ENCODE peak calls at places on chromosomes 1 and 21, in five cellular contexts. W is OCI-LY7, P is adipocyte, A is cardiac fibroblast, H is ELR. C is an unnamed sample.

GRCh38 chr1:205680073-205680851 is at the start of gene SLC45A3:
- DNase-seq in A (peak), H (peak), P (peak), W (peak), C (peak)

GRCh38 chr1:225890346-225891228 is 1.6 kb upstream of the LEFTY1 start:
- DNase-seq in H (peak), P (no peak), A (peak), W (no peak), C (no peak)

GRCh38 chr1:227959325-227959860 is 11.7 kb upstream of the WNT9A start:
- DNase-seq in A (no peak), H (no peak), W (no peak), P (no peak), C (no peak)

GRCh38 chr21:45320991-45321656 is 33.4 kb upstream of the POFUT2 start:
- DNase-seq in W (no peak), P (no peak), A (no peak), H (peak), C (no peak)

GRCh38 chr1:21639594-21640041 is 29.5 kb downstream of the RAP1GAP start:
- DNase-seq in W (no peak), H (peak), P (no peak), A (peak), C (peak)

GRCh38 chr1:210373878-210374599 is 45.3 kb downstream of the HHAT start:
- DNase-seq in P (peak), H (peak), W (peak), A (peak), C (peak)

GRCh38 chr1:201640624-201641023 is 101.7 kb downstream of the NAV1 start:
- DNase-seq in H (no peak), A (peak), W (no peak), P (peak), C (no peak)

GRCh38 chr1:25690396-25690956 is 73.9 kb downstream of the MAN1C1 start:
- DNase-seq in A (no peak), H (no peak), W (no peak), P (no peak), C (no peak)

GRCh38 chr1:7070389-7071029 is 285.3 kb downstream of the CAMTA1 start:
- DNase-seq in W (peak), A (peak), P (peak), H (peak), C (peak)

GRCh38 chr21:26732442-26733221 is 112.6 kb downstream of the ADAMTS1 start:
- DNase-seq in A (peak), W (peak), P (peak), H (peak), C (peak)

GRCh38 chr21:43720539-43721224 is 1.8 kb downstream of the PDXK start:
- DNase-seq in W (no peak), H (no peak), A (no peak), P (no peak), C (no peak)

GRCh38 chr1:231106347-231106746 is 55.5 kb upstream of the TRIM67 start:
- DNase-seq in W (no peak), P (peak), A (peak), H (peak), C (peak)

GRCh38 chr1:63621075-63621474 is 27.9 kb downstream of the PGM1 start:
- DNase-seq in A (no peak), W (no peak), H (no peak), P (no peak), C (no peak)

GRCh38 chr1:22932803-22933470 is 39.7 kb downstream of the LACTBL1 start:
- DNase-seq in H (no peak), P (no peak), A (no peak), W (no peak), C (no peak)

GRCh38 chr1:109547412-109548320 is 749 bp upstream of the GNAI3 start:
- DNase-seq in H (peak), P (peak), W (peak), A (peak), C (peak)

C was measured in Daoy.